ENCODE peak calls at places on chromosomes 13 and 19, in four cellular contexts. T is K562, K is GM12878, Q is H1. J is an unnamed sample.
A peak's percentile ranks its signal among the peaks of the same experiment; 100 is the strongest.

GRCh38 chr19:17450264-17451075 is 2.0 kb upstream of the TMEM221 start:
- DNase-seq in T (peak; percentile 45), K (no peak), Q (no peak), J (no peak)

GRCh38 chr19:2962018-2962670 is 15.2 kb upstream of the TLE6 start:
- DNase-seq in T (peak; percentile 66), K (peak; percentile 65), Q (peak; percentile 69), J (peak; percentile 70)

GRCh38 chr13:100100115-100100879 is 11.4 kb downstream of the PCCA start:
- DNase-seq in T (no peak), K (no peak), Q (no peak), J (peak; percentile 71)

GRCh38 chr19:20247016-20247683 is 80.1 kb downstream of the ZNF486 start:
- DNase-seq in T (no peak), K (no peak), Q (peak; percentile 72), J (no peak)

GRCh38 chr13:109331898-109332297 is 454.5 kb downstream of the IRS2 start:
- DNase-seq in T (no peak), K (no peak), Q (no peak), J (no peak)

GRCh38 chr19:1133471-1133929 is 29.7 kb downstream of the GPX4 start:
- DNase-seq in T (peak; percentile 80), K (peak; percentile 79), Q (peak; percentile 80), J (no peak)

GRCh38 chr19:45967246-45967645 is 6.4 kb downstream of the NOVA2 start:
- DNase-seq in T (no peak), K (no peak), Q (no peak), J (no peak)

GRCh38 chr19:54164369-54165068 is 5.0 kb upstream of the LENG1 start:
- DNase-seq in T (peak; percentile 90), K (no peak), Q (peak; percentile 99), J (no peak)

GRCh38 chr19:22332924-22333323 is 46.7 kb downstream of the ZNF729 start:
- DNase-seq in T (no peak), K (no peak), Q (no peak), J (no peak)

GRCh38 chr13:51821666-51822065 is 17.7 kb upstream of the DHRS12 start:
- DNase-seq in T (no peak), K (no peak), Q (no peak), J (no peak)

GRCh38 chr19:55642153-55643002 is 1.1 kb upstream of the ZNF581 start:
- DNase-seq in T (no peak), K (no peak), Q (peak; percentile 61), J (no peak)

GRCh38 chr19:35248310-35249145 is at the start of gene LSR:
- DNase-seq in T (peak; percentile 97), K (peak; percentile 70), Q (peak; percentile 93), J (peak; percentile 89)

GRCh38 chr13:31200636-31200970 is 828 bp downstream of the B3GLCT start:
- DNase-seq in T (peak; percentile 52), K (no peak), Q (peak; percentile 59), J (peak; percentile 24)

GRCh38 chr13:70703755-70704154 is 595.5 kb upstream of the KLHL1 start:
- DNase-seq in T (no peak), K (no peak), Q (no peak), J (no peak)

GRCh38 chr13:82947121-82948077 is 934.9 kb downstream of the SLITRK1 start:
- DNase-seq in T (no peak), K (no peak), Q (no peak), J (no peak)

GRCh38 chr19:5434970-5435641 is 20.1 kb upstream of the ZNRF4 start:
- DNase-seq in T (peak; percentile 83), K (no peak), Q (no peak), J (peak; percentile 42)

GRCh38 chr19:19520989-19521388 is 5.0 kb downstream of the NDUFA13 start:
- DNase-seq in T (no peak), K (no peak), Q (no peak), J (no peak)

GRCh38 chr19:22595918-22596341 is 38.2 kb upstream of the ZNF492 start:
- DNase-seq in T (peak; percentile 15), K (no peak), Q (no peak), J (no peak)

GRCh38 chr19:20038358-20039202 is 725 bp downstream of the ZNF682 start:
- DNase-seq in T (no peak), K (no peak), Q (no peak), J (no peak)

GRCh38 chr19:52139291-52140076 is at the start of gene ZNF616:
- DNase-seq in T (peak; percentile 98), K (peak; percentile 71), Q (peak; percentile 99), J (peak; percentile 89)

GRCh38 chr19:5128251-5128931 is 159.5 kb downstream of the KDM4B start:
- DNase-seq in T (peak; percentile 91), K (no peak), Q (no peak), J (no peak)

GRCh38 chr19:47107953-47108746 is 5.4 kb downstream of the ZC3H4 start:
- DNase-seq in T (no peak), K (no peak), Q (no peak), J (no peak)

DNA sequence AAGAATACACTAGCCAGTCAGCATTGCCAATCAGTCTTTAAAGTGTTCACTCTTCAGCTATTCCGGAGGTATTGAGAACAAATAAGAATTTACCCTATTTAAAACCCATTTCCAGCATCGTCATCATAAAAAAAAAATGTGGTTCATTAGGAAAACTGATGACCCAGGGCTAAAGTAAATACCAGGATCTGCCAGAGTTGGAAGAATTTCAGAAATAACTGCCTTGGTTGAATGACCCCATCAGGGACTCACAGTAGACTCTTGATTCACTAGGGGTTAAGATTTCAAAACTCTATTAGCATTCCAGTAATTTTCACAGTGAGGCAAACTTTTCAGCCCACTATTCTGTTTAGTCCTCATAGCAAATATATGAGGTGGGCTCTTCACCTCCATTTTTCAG is 377.0 kb downstream of the ITGBL1 start:
- DNase-seq in T (no peak), K (no peak), Q (no peak), J (no peak)
- TF ChIP-seq HDAC6 in T (no peak), K (no peak), Q (no peak), J (no peak)

GRCh38 chr19:41309225-41310030 is 544 bp upstream of the CCDC97 start:
- DNase-seq in T (no peak), K (no peak), Q (peak; percentile 48), J (no peak)
- TF ChIP-seq JUND in T (no peak), K (no peak), Q (no peak), J (no peak)

DNA sequence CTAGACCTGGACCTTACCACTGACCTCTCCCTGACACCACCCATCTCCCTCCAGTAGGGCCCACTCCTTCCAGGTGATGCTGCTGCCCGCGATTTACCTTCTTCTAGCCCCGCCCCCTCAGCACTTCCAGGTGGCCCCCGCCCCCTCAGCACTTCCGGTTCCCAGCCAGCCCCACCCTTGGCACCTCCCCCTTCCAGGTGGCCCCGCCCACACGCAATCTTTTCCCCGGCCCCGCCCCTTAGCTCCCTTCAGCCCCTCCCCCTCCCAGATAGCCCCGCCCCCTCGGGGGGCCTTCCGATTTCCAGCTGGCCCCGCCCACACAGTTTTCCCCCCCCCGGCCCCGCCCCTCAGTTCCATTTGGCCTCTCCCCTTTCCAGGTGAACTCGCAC is 565 bp downstream of the LIG1 start:
- DNase-seq in T (peak; percentile 98), K (no peak), Q (peak; percentile 97), J (peak; percentile 45)
- TF ChIP-seq HDAC6 in T (no peak), K (no peak), Q (no peak), J (no peak)

DNA sequence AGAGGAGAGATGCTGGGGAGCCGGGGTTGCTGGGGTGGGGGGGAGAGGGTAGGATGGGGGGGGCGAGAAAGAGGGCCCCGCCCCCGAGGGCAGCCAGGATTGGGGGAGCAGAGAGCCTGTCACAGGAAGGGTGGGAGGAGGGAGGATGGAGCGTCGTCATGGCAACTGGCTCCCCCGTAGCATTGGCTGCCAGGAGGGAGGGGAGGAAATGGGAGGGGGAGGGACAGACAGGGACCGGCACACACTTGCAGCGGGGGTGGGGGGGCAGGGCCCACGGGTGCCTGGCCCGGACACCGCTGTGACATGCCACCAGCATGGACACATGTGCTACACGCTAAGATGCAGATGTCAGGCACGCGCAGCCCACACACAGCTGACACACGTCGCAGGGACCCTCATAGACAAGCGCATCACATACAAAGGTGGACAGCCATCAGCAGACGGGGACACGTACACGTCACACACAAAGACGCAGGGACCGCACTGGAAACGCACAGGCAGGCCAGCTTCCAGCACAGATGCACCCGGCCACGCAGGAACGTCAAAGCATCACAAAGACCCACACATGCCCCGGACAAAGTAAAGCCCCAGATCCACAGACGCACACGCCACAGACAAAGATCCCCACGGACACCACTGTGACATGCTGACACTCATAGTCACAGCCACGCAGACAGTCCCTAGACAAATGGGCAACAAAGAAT is at the start of gene LMTK3:
- DNase-seq in T (peak; percentile 88), K (no peak), Q (peak; percentile 82), J (no peak)
- TF ChIP-seq JUND in T (no peak), K (no peak), Q (no peak), J (no peak)

GRCh38 chr13:67518785-67519184 is 288.6 kb upstream of the PCDH9 start:
- DNase-seq in T (no peak), K (no peak), Q (no peak), J (no peak)
- TF ChIP-seq HDAC6 in T (no peak), K (no peak), Q (no peak), J (no peak)

DNA sequence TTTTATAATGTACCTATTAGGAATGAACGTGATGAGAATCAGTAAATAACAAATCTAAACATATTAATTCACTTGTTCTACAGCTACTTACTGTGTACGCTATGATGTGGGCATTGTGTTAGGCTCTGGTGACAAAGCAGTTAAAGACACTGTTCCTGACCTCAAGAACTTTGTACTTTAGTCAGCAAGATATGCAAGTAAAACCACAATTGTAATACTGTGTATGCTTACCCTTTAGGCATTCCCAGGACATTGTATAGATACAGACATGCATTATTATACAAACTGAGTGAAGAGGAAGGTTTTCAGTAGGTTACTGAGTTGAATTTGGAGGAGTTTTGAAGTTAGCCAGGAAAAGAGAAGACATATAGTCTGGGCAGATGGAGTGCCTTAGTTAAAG is 435.8 kb downstream of the HS6ST3 start:
- DNase-seq in T (no peak), K (no peak), Q (no peak), J (peak; percentile 22)
- TF ChIP-seq JUND in T (no peak), K (no peak), Q (no peak), J (no peak)